ENCODE peak calls at places on chromosomes 11 and 22, in five cellular contexts. V is mesenchymal stem cell, M is H9, S is neuronal stem cell, D is IMR-90. K is an unnamed sample.

GRCh38 chr11:8913961-8914660 is 3.1 kb downstream of the AKIP1 start:
- DNase-seq in V (peak), M (peak), S (peak), D (peak), K (peak)

GRCh38 chr11:27218498-27219038 is 144.4 kb downstream of the CCDC34 start:
- DNase-seq in V (peak), M (no peak), S (no peak), D (peak), K (peak)

GRCh38 chr22:33726294-33726711 is 194.0 kb downstream of the LARGE1 start:
- DNase-seq in V (peak), M (no peak), S (no peak), D (peak), K (no peak)

GRCh38 chr11:20611892-20612291 is 12.5 kb downstream of the SLC6A5 start:
- DNase-seq in V (peak), M (no peak), S (no peak), D (no peak), K (no peak)

GRCh38 chr11:16891964-16892363 is 122.2 kb downstream of the PLEKHA7 start:
- DNase-seq in V (peak), M (no peak), S (no peak), D (peak), K (no peak)

GRCh38 chr11:66902486-66903177 is 45.8 kb downstream of the LRFN4 start:
- DNase-seq in V (no peak), M (no peak), S (no peak), D (no peak), K (no peak)

GRCh38 chr11:72642815-72643511 is 31.3 kb downstream of the PDE2A start:
- DNase-seq in V (peak), M (peak), S (peak), D (peak), K (peak)

GRCh38 chr11:133993107-133993506 is 36.3 kb upstream of the IGSF9B start:
- DNase-seq in V (no peak), M (no peak), S (no peak), D (no peak), K (no peak)

GRCh38 chr11:34565417-34566208 is 52.0 kb upstream of the ELF5 start:
- DNase-seq in V (no peak), M (peak), S (no peak), D (no peak), K (peak)

GRCh38 chr11:78800089-78800690 is 225.5 kb upstream of the NARS2 start:
- DNase-seq in V (no peak), M (no peak), S (no peak), D (no peak), K (peak)

GRCh38 chr11:101583180-101584128 is at the start of gene TRPC6:
- DNase-seq in V (peak), M (peak), S (no peak), D (peak), K (peak)

GRCh38 chr11:125215205-125215565 is 50.6 kb downstream of the PKNOX2 start:
- DNase-seq in V (no peak), M (no peak), S (no peak), D (no peak), K (no peak)

GRCh38 chr22:17946691-17947367 is 77.5 kb downstream of the MICAL3 start:
- DNase-seq in V (no peak), M (no peak), S (no peak), D (no peak), K (no peak)

GRCh38 chr22:17945851-17946690 is 78.3 kb downstream of the MICAL3 start:
- DNase-seq in V (no peak), M (no peak), S (no peak), D (no peak), K (peak)

GRCh38 chr22:17949926-17950473 is 74.4 kb downstream of the MICAL3 start:
- DNase-seq in V (no peak), M (no peak), S (no peak), D (no peak), K (no peak)

GRCh38 chr22:17945156-17945850 is 79.1 kb downstream of the MICAL3 start:
- DNase-seq in V (no peak), M (no peak), S (no peak), D (no peak), K (no peak)

DNA sequence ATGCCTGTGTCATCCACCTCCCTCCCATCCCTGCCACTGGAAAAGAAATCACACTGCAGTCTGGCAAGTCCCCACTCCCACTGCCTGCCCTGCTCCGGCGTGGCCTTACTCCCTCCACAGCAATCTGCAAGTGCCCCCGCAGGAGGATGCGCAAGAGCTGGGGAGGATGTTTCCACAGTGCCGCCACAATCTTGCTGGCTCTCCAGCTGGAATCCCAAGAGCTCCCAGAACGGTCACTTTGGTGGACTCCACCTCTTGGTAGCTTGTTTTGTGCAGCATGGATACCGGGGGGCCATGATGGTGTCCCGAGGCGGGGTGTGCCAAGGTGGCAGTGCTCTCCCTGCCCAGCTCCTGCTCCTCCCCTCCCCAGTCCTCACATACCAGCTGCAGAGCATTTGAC is 76.3 kb downstream of the MICAL3 start:
- DNase-seq in V (no peak), M (no peak), S (no peak), D (no peak), K (no peak)
- H3K23ac ChIP-seq in V (no peak), M (no peak), S (no peak), D (no peak), K (no peak)

DNA sequence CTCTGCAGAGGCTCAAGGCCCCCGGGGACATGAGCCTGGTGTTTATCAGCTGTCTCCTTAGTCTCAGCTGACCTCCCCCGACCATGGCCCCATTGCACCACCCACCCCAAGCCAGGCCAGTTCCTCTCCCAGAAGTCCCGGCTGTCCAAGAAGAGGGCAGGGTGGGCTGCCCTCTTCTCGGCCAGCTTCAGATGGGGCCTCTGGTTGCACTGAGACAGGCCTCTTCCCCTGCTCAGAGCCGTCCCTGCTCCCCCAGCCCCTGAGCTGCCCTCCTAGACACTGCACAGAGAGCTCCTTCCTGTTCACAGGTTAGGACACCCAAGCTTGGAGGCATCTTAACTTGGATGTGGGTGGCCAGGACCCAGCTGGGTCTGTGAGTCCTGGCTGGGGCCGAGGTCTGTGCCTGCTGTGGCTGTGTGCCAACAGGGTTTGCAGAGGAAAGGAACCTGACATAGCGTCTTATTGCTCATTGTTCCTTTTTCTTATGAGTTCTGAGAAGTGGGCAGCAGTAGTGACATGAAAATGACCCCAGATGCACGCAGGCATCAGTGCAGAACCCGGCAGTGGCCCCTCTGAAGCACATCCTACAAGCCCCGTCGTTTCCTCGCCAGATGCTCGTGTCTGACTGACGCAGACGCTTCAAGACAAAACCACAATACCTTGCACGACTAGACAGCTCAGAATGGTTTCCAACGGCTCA is 5.5 kb downstream of the TRABD start:
- DNase-seq in V (no peak), M (no peak), S (no peak), D (no peak), K (no peak)
- H2BK120ac ChIP-seq in V (peak), M (no peak), S (no peak), D (no peak), K (no peak)

GRCh38 chr11:10453261-10453660 is 1.8 kb upstream of the AMPD3 start:
- DNase-seq in V (no peak), M (no peak), S (no peak), D (peak), K (no peak)

GRCh38 chr11:10452211-10452767 is 2.8 kb upstream of the AMPD3 start:
- DNase-seq in V (no peak), M (no peak), S (no peak), D (peak), K (no peak)

GRCh38 chr11:10454506-10454901 is 560 bp upstream of the AMPD3 start:
- DNase-seq in V (no peak), M (no peak), S (no peak), D (no peak), K (no peak)

GRCh38 chr11:10451399-10452116 is 3.5 kb upstream of the AMPD3 start:
- DNase-seq in V (no peak), M (no peak), S (no peak), D (no peak), K (peak)

DNA sequence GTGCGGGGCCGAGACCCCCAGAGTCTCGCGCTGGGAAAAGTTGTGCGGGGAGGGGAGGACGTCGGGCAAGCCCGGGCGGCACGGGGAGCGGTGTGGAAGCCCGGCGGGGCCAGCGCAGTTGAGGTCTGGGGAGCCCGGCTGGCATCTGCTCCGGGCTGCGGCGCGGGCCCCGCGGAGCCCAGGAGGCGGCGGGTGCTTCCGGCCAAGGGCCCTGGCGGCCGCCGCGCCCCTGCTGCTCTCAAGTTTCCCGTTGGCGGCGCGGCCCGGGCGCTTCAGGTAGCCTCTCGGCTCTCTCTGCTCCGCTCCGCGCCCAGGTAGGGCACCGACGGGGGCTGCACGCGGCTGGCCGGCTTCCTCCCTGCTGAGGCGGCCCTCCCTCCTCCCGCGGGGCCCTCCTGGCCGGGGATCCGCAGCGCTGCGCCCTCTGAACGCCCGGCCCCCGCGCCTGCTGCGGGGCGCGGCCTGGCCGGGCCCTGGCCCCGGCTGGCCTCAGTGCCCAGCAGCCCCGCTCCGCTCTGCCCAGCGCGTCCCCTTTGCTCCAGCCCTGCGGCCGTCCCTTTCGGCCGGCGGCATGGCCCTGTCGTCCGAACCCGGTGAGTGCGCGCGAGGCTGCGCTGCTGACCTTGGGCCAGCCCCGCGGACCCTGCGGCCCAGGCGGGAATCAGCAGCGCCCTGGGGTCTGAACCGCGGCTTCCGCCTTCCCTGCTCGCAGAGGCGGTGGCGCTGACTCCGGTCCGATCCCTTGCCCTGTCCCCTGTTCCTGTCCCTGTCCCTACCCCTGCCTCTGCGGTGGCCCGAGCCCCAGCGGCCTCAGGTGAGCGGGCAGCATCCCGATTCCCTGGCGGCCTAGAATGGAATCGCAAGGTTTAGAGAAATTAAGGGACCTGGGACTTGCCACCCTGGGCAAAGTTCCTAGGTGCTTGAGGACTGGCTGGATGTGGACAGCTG is 4.3 kb upstream of the AMPD3 start:
- DNase-seq in V (peak), M (peak), S (peak), D (no peak), K (peak)
- H3K4ac ChIP-seq in V (peak), M (no peak), S (no peak), D (peak), K (no peak)

GRCh38 chr22:39933741-39934140 is 26.5 kb upstream of the TMA7B start:
- DNase-seq in V (no peak), M (no peak), S (no peak), D (no peak), K (no peak)

GRCh38 chr22:39932918-39933649 is 27.1 kb upstream of the TMA7B start:
- DNase-seq in V (peak), M (peak), S (peak), D (no peak), K (peak)

GRCh38 chr22:39935622-39936021 is 24.6 kb upstream of the TMA7B start:
- DNase-seq in V (no peak), M (no peak), S (no peak), D (no peak), K (no peak)

GRCh38 chr22:39936523-39937145 is 23.6 kb upstream of the TMA7B start:
- DNase-seq in V (no peak), M (no peak), S (no peak), D (no peak), K (no peak)

DNA sequence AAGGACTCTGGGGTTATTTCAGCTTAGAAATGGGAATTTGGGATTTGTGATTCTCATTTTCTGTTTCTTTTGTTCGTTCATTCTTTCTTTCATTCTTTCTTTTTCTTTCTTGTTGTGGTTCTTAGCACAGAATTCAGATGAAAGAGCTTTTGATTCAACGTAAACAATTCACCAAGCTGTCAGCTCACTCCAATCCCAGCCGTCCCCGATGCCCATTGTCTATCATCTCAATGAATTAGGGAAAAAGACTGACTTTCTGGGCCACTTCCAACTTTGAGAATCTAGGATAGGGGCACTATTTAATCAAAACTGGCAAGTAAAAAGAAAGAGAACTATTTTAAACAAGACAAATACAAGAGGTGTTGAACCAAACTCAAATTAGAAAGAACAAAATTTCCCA is 25.1 kb upstream of the TMA7B start:
- DNase-seq in V (no peak), M (no peak), S (no peak), D (no peak), K (no peak)
- H3K23ac ChIP-seq in V (no peak), M (no peak), S (no peak), D (no peak), K (no peak)

GRCh38 chr11:128294001-128294684 is 293.2 kb downstream of the ETS1 start:
- DNase-seq in V (peak), M (no peak), S (no peak), D (no peak), K (no peak)
- H2BK120ac ChIP-seq in V (no peak), M (no peak), S (no peak), D (peak), K (no peak)

GRCh38 chr22:41305646-41306045 is 4.3 kb downstream of the ZC3H7B start:
- DNase-seq in V (peak), M (no peak), S (no peak), D (peak), K (no peak)
- H3K4ac ChIP-seq in V (peak), M (no peak), S (no peak), D (peak), K (no peak)

DNA sequence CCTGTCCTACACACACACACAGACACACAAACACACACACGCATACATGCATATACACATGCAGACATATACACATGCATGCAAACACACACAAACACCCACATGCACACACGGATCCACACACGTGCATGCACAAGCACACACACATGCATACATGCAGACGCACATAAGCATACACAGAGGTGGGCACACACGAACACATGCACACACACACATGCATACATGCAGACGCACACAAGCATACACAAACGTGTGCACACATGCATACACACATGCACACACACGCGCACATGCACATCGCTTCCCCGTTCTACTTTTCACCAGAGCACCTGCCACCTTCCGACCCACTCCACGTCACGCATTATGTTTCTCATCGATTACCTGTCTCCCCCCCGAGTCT is 13.2 kb downstream of the PHF21B start:
- DNase-seq in V (no peak), M (no peak), S (no peak), D (no peak), K (no peak)
- H3K23ac ChIP-seq in V (no peak), M (peak), S (peak), D (no peak), K (no peak)

DNA sequence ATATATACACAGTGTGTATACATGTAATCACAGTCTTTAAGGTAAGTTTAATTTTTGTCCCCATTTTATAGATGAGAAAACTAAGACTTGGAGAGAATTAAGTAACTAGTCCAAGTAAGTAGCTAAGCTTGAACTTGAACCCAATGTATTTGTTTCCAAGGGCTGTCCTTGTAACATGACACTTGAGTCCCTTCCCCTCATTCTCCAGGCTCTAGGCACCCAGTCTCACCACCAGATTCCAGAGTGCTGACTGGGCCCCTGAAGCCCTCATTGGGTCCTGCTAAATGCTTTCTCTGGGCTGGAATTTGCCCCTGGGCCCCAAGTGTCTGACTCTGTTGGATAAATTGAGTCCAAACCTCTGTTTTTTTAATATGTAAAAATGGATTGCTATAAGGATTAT is 45.5 kb downstream of the ADM start:
- DNase-seq in V (peak), M (peak), S (no peak), D (peak), K (peak)
- H2BK120ac ChIP-seq in V (no peak), M (no peak), S (no peak), D (peak), K (peak)

K was measured in mesendoderm.